ENCODE peak calls at places on chromosomes 5 and 9, in four cellular contexts. One of them, this sample, is unnamed.

GRCh38 chr9:76987594-76988200 is 31.8 kb upstream of the FOXB2 start:
- DNase-seq in myocyte: peak
- DNase-seq in GOT3: no peak
- DNase-seq in tibial nerve: no peak
- DNase-seq in this sample: no peak

GRCh38 chr5:95533761-95534160 is 21.0 kb downstream of the SKIC3 start:
- DNase-seq in myocyte: peak
- DNase-seq in GOT3: no peak
- DNase-seq in tibial nerve: no peak
- DNase-seq in this sample: no peak

GRCh38 chr5:164504141-164504772 is 998.8 kb downstream of the MAT2B start:
- DNase-seq in myocyte: peak
- DNase-seq in GOT3: no peak
- DNase-seq in tibial nerve: peak
- DNase-seq in this sample: no peak

GRCh38 chr9:132769895-132770774 is 99.9 kb downstream of the GTF3C4 start:
- DNase-seq in myocyte: peak
- DNase-seq in GOT3: no peak
- DNase-seq in tibial nerve: peak
- DNase-seq in this sample: no peak

GRCh38 chr5:36156619-36157018 is 4.7 kb downstream of the SKP2 start:
- DNase-seq in myocyte: peak
- DNase-seq in GOT3: no peak
- DNase-seq in tibial nerve: no peak
- DNase-seq in this sample: no peak

GRCh38 chr5:77843570-77844407 is 67.7 kb upstream of the TBCA start:
- DNase-seq in myocyte: no peak
- DNase-seq in GOT3: no peak
- DNase-seq in tibial nerve: no peak
- DNase-seq in this sample: no peak

GRCh38 chr9:77403244-77403643 is 225.9 kb downstream of the VPS13A start:
- DNase-seq in myocyte: no peak
- DNase-seq in GOT3: no peak
- DNase-seq in tibial nerve: no peak
- DNase-seq in this sample: no peak

GRCh38 chr9:73357607-73358006 is 205.9 kb downstream of the ANXA1 start:
- DNase-seq in myocyte: no peak
- DNase-seq in GOT3: no peak
- DNase-seq in tibial nerve: no peak
- DNase-seq in this sample: no peak

GRCh38 chr5:139633295-139634027 is 14.7 kb upstream of the CXXC5 start:
- DNase-seq in myocyte: peak
- DNase-seq in GOT3: no peak
- DNase-seq in tibial nerve: no peak
- DNase-seq in this sample: no peak

GRCh38 chr9:108580021-108580439 is 275.8 kb downstream of the ACTL7B start:
- DNase-seq in myocyte: peak
- DNase-seq in GOT3: no peak
- DNase-seq in tibial nerve: no peak
- DNase-seq in this sample: no peak

GRCh38 chr9:134671341-134672113 is 29.9 kb downstream of the COL5A1 start:
- DNase-seq in myocyte: no peak
- DNase-seq in GOT3: no peak
- DNase-seq in tibial nerve: no peak
- DNase-seq in this sample: no peak

GRCh38 chr9:16532272-16532671 is 338.2 kb downstream of the BNC2 start:
- DNase-seq in myocyte: no peak
- DNase-seq in GOT3: no peak
- DNase-seq in tibial nerve: no peak
- DNase-seq in this sample: no peak

GRCh38 chr9:116421006-116421538 is 266.0 kb upstream of the TRIM32 start:
- DNase-seq in myocyte: peak
- DNase-seq in GOT3: no peak
- DNase-seq in tibial nerve: no peak
- DNase-seq in this sample: no peak

GRCh38 chr5:108653201-108653600 is 94.5 kb upstream of the FER start:
- DNase-seq in myocyte: no peak
- DNase-seq in GOT3: no peak
- DNase-seq in tibial nerve: no peak
- DNase-seq in this sample: no peak